ENCODE peak calls at places on chromosome 5, in four cellular contexts. One of them, this sample, is unnamed.

GRCh38 chr5:1133510-1134255 is 21.8 kb upstream of the SLC12A7 start:
- DNase-seq in foreskin fibroblast: no peak
- DNase-seq in lower leg skin: no peak
- DNase-seq in CD8-positive, alpha-beta T cell: no peak
- DNase-seq in this sample: no peak

GRCh38 chr5:1152156-1152555 is 40.3 kb upstream of the SLC12A7 start:
- DNase-seq in lower leg skin: no peak
- DNase-seq in CD8-positive, alpha-beta T cell: peak
- DNase-seq in foreskin fibroblast: no peak
- DNase-seq in this sample: no peak

GRCh38 chr5:172954277-172954676 is 4.9 kb upstream of the RPL26L1 start:
- DNase-seq in foreskin fibroblast: no peak
- DNase-seq in lower leg skin: no peak
- DNase-seq in CD8-positive, alpha-beta T cell: no peak
- DNase-seq in this sample: no peak

GRCh38 chr5:43294226-43294625 is 19.0 kb downstream of the HMGCS1 start:
- DNase-seq in CD8-positive, alpha-beta T cell: no peak
- DNase-seq in foreskin fibroblast: peak
- DNase-seq in lower leg skin: no peak
- DNase-seq in this sample: no peak

GRCh38 chr5:128021411-128021810 is 62.2 kb upstream of the SLC12A2 start:
- DNase-seq in foreskin fibroblast: peak
- DNase-seq in CD8-positive, alpha-beta T cell: no peak
- DNase-seq in lower leg skin: no peak
- DNase-seq in this sample: no peak

GRCh38 chr5:177496111-177497010 is 1.0 kb downstream of the PDLIM7 start:
- DNase-seq in CD8-positive, alpha-beta T cell: no peak
- DNase-seq in foreskin fibroblast: peak
- DNase-seq in lower leg skin: no peak
- DNase-seq in this sample: peak

GRCh38 chr5:68012429-68012828 is 203.1 kb upstream of the PIK3R1 start:
- DNase-seq in foreskin fibroblast: peak
- DNase-seq in CD8-positive, alpha-beta T cell: no peak
- DNase-seq in lower leg skin: no peak
- DNase-seq in this sample: no peak

GRCh38 chr5:144035341-144035740 is 135.1 kb downstream of the YIPF5 start:
- DNase-seq in lower leg skin: no peak
- DNase-seq in CD8-positive, alpha-beta T cell: no peak
- DNase-seq in foreskin fibroblast: no peak
- DNase-seq in this sample: no peak

GRCh38 chr5:5585751-5586341 is 163.4 kb downstream of the ICE1 start:
- DNase-seq in CD8-positive, alpha-beta T cell: no peak
- DNase-seq in lower leg skin: no peak
- DNase-seq in foreskin fibroblast: no peak
- DNase-seq in this sample: no peak

GRCh38 chr5:151022511-151023018 is 2.2 kb downstream of the GPX3 start:
- DNase-seq in lower leg skin: no peak
- DNase-seq in foreskin fibroblast: no peak
- DNase-seq in CD8-positive, alpha-beta T cell: no peak
- DNase-seq in this sample: no peak

GRCh38 chr5:78717674-78718073 is 69.1 kb upstream of the LHFPL2 start:
- DNase-seq in lower leg skin: no peak
- DNase-seq in foreskin fibroblast: peak
- DNase-seq in CD8-positive, alpha-beta T cell: no peak
- DNase-seq in this sample: no peak

GRCh38 chr5:131749138-131749537 is 47.7 kb downstream of the FNIP1 start:
- DNase-seq in foreskin fibroblast: peak
- DNase-seq in lower leg skin: no peak
- DNase-seq in CD8-positive, alpha-beta T cell: no peak
- DNase-seq in this sample: no peak

GRCh38 chr5:37533851-37534250 is 154.7 kb downstream of the WDR70 start:
- DNase-seq in foreskin fibroblast: peak
- DNase-seq in CD8-positive, alpha-beta T cell: no peak
- DNase-seq in lower leg skin: no peak
- DNase-seq in this sample: no peak

GRCh38 chr5:150112211-150113046 is 26.1 kb upstream of the CSF1R start:
- DNase-seq in CD8-positive, alpha-beta T cell: no peak
- DNase-seq in foreskin fibroblast: peak
- DNase-seq in lower leg skin: peak
- DNase-seq in this sample: peak

GRCh38 chr5:167743685-167744084 is 547.8 kb upstream of the WWC1 start:
- DNase-seq in CD8-positive, alpha-beta T cell: no peak
- DNase-seq in foreskin fibroblast: peak
- DNase-seq in lower leg skin: no peak
- DNase-seq in this sample: no peak

GRCh38 chr5:102453716-102454115 is 45.1 kb downstream of the SLCO6A1 start:
- DNase-seq in lower leg skin: no peak
- DNase-seq in CD8-positive, alpha-beta T cell: no peak
- DNase-seq in foreskin fibroblast: no peak
- DNase-seq in this sample: no peak

GRCh38 chr5:115170128-115170923 is 618 bp upstream of the TRIM36 start:
- DNase-seq in CD8-positive, alpha-beta T cell: no peak
- DNase-seq in lower leg skin: no peak
- DNase-seq in foreskin fibroblast: peak
- DNase-seq in this sample: no peak

GRCh38 chr5:157366741-157367684 is 93.0 kb upstream of the NIPAL4 start:
- DNase-seq in foreskin fibroblast: peak
- DNase-seq in lower leg skin: no peak
- DNase-seq in CD8-positive, alpha-beta T cell: no peak
- DNase-seq in this sample: no peak

GRCh38 chr5:92907914-92908606 is 673.0 kb downstream of the NR2F1-AS1 start:
- DNase-seq in lower leg skin: no peak
- DNase-seq in CD8-positive, alpha-beta T cell: no peak
- DNase-seq in foreskin fibroblast: peak
- DNase-seq in this sample: peak

GRCh38 chr5:65623482-65623881 is 651 bp downstream of the TRIM23 start:
- DNase-seq in lower leg skin: no peak
- DNase-seq in CD8-positive, alpha-beta T cell: no peak
- DNase-seq in foreskin fibroblast: peak
- DNase-seq in this sample: no peak

GRCh38 chr5:66981705-66982387 is 214.8 kb downstream of the CD180 start:
- DNase-seq in CD8-positive, alpha-beta T cell: no peak
- DNase-seq in lower leg skin: no peak
- DNase-seq in foreskin fibroblast: peak
- DNase-seq in this sample: no peak

GRCh38 chr5:138874241-138874640 is 894 bp downstream of the LRRTM2 start:
- DNase-seq in foreskin fibroblast: peak
- DNase-seq in lower leg skin: no peak
- DNase-seq in CD8-positive, alpha-beta T cell: no peak
- DNase-seq in this sample: no peak

GRCh38 chr5:137344723-137345322 is 154.3 kb downstream of the SPOCK1 start:
- DNase-seq in foreskin fibroblast: peak
- DNase-seq in lower leg skin: no peak
- DNase-seq in CD8-positive, alpha-beta T cell: no peak
- DNase-seq in this sample: peak

GRCh38 chr5:160356550-160357347 is 13.7 kb downstream of the C1QTNF2 start:
- DNase-seq in foreskin fibroblast: no peak
- DNase-seq in lower leg skin: no peak
- DNase-seq in CD8-positive, alpha-beta T cell: no peak
- DNase-seq in this sample: no peak

GRCh38 chr5:34570721-34571379 is 85.3 kb upstream of the RAI14 start:
- DNase-seq in CD8-positive, alpha-beta T cell: no peak
- DNase-seq in foreskin fibroblast: peak
- DNase-seq in lower leg skin: no peak
- DNase-seq in this sample: no peak

GRCh38 chr5:73637565-73637964 is 11.6 kb downstream of the ARHGEF28 start:
- DNase-seq in lower leg skin: no peak
- DNase-seq in foreskin fibroblast: peak
- DNase-seq in CD8-positive, alpha-beta T cell: no peak
- DNase-seq in this sample: no peak

GRCh38 chr5:34606101-34606500 is 50.0 kb upstream of the RAI14 start:
- DNase-seq in foreskin fibroblast: no peak
- DNase-seq in lower leg skin: no peak
- DNase-seq in CD8-positive, alpha-beta T cell: no peak
- DNase-seq in this sample: no peak

GRCh38 chr5:160021818-160022446 is 13.0 kb downstream of the TTC1 start:
- DNase-seq in foreskin fibroblast: peak
- DNase-seq in lower leg skin: no peak
- DNase-seq in CD8-positive, alpha-beta T cell: peak
- DNase-seq in this sample: peak

GRCh38 chr5:53194086-53194485 is 84.5 kb upstream of the MOCS2 start:
- DNase-seq in foreskin fibroblast: peak
- DNase-seq in lower leg skin: no peak
- DNase-seq in CD8-positive, alpha-beta T cell: no peak
- DNase-seq in this sample: peak

GRCh38 chr5:145762833-145763232 is 72.3 kb downstream of the PRELID2 start:
- DNase-seq in CD8-positive, alpha-beta T cell: no peak
- DNase-seq in foreskin fibroblast: no peak
- DNase-seq in lower leg skin: no peak
- DNase-seq in this sample: no peak

GRCh38 chr5:144333336-144333920 is 162.8 kb downstream of the KCTD16 start:
- DNase-seq in foreskin fibroblast: peak
- DNase-seq in lower leg skin: no peak
- DNase-seq in CD8-positive, alpha-beta T cell: no peak
- DNase-seq in this sample: no peak

GRCh38 chr5:66143473-66144073 is 527 bp upstream of the SREK1 start:
- DNase-seq in lower leg skin: no peak
- DNase-seq in foreskin fibroblast: no peak
- DNase-seq in CD8-positive, alpha-beta T cell: no peak
- DNase-seq in this sample: no peak

GRCh38 chr5:116395708-116396203 is 178.9 kb downstream of the SEMA6A start:
- DNase-seq in foreskin fibroblast: peak
- DNase-seq in CD8-positive, alpha-beta T cell: no peak
- DNase-seq in lower leg skin: no peak
- DNase-seq in this sample: no peak

GRCh38 chr5:146091881-146092280 is 13.5 kb downstream of the PLAC8L1 start:
- DNase-seq in lower leg skin: no peak
- DNase-seq in foreskin fibroblast: no peak
- DNase-seq in CD8-positive, alpha-beta T cell: no peak
- DNase-seq in this sample: no peak

GRCh38 chr5:166505546-166505945 is 1785.9 kb upstream of the WWC1 start:
- DNase-seq in foreskin fibroblast: no peak
- DNase-seq in lower leg skin: no peak
- DNase-seq in CD8-positive, alpha-beta T cell: no peak
- DNase-seq in this sample: no peak

DNA sequence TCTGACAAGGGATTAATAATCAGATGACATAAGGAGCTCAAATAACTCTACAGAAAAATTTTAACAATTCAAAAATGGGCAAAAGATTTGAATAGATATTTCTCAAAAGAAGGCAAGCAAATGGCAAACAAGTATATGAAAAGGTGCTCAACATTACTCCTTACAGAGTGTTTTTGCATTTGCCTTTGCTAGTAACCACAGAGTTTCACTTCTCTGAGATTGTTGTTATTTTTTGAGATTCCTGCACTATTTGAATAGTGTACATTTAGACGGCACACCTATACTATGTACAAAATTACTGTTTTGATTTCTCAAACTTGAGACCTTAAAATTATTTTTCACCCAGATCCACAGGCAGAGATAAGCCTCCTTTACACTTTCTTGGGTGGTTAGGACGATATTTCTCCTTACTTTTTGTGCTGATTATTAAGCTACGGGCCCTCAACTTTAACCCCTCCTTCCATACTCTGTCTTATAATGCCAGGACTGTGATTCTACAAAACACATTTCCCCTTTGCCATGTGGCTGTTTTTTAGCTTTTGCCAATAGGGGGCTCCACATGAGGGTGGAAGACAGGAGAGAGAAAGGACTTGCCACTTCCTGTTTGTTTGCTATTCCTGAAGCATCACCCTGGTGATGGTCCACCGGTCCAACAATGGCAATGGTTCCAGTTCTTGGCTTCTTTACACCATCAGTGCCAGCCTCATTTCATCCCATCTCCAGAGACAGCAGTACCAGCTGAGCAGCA is 65.0 kb upstream of the DAP start:
- DNase-seq in foreskin fibroblast: no peak
- DNase-seq in CD8-positive, alpha-beta T cell: no peak
- DNase-seq in lower leg skin: no peak
- DNase-seq in this sample: no peak
- TF ChIP-seq CTCF in foreskin fibroblast: no peak
- TF ChIP-seq CTCF in CD8-positive, alpha-beta T cell: no peak
- TF ChIP-seq CTCF in lower leg skin: no peak
- TF ChIP-seq CTCF in this sample: peak

GRCh38 chr5:75656311-75657003 is 45.2 kb downstream of the ANKDD1B start:
- DNase-seq in CD8-positive, alpha-beta T cell: no peak
- DNase-seq in lower leg skin: no peak
- DNase-seq in foreskin fibroblast: peak
- DNase-seq in this sample: no peak
- H3K4me3 ChIP-seq in CD8-positive, alpha-beta T cell: peak
- H3K4me3 ChIP-seq in lower leg skin: no peak
- H3K4me3 ChIP-seq in foreskin fibroblast: peak
- H3K4me3 ChIP-seq in this sample: no peak

GRCh38 chr5:59724482-59725392 is 168.8 kb downstream of the PDE4D start:
- DNase-seq in lower leg skin: no peak
- DNase-seq in CD8-positive, alpha-beta T cell: no peak
- DNase-seq in foreskin fibroblast: peak
- DNase-seq in this sample: no peak
- TF ChIP-seq CTCF in lower leg skin: no peak
- TF ChIP-seq CTCF in CD8-positive, alpha-beta T cell: no peak
- TF ChIP-seq CTCF in foreskin fibroblast: peak
- TF ChIP-seq CTCF in this sample: peak

DNA sequence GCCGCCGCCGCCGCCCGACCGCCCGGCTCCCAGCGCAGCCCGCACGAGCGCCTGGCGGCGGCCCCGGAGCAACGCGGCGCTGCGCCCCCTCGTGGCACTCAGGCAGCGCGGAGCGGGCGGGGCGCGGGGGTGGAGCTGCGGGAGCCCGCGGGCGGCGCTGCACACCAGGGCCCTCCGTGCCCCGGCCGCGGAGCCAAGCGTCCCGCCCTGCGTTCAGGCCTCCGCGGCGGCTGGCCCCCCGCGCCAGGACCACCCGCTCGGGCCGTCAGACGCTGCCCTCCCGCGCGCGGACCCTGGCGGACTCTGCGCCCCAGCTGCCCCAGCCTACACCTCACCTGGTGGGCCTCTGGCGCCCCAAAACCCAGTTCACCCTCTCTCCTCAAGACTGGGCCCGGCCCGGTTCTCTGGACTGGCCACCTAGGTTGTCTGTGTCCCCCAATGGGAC is at the start of gene RASGEF1C:
- DNase-seq in foreskin fibroblast: peak
- DNase-seq in CD8-positive, alpha-beta T cell: peak
- DNase-seq in lower leg skin: peak
- DNase-seq in this sample: no peak
- H3K4me3 ChIP-seq in foreskin fibroblast: peak
- H3K4me3 ChIP-seq in CD8-positive, alpha-beta T cell: no peak
- H3K4me3 ChIP-seq in lower leg skin: no peak
- H3K4me3 ChIP-seq in this sample: peak